ENCODE peak calls at places on chromosomes 3 and 15, in eight cellular contexts. One of them, this sample, is unnamed.

GRCh38 chr3:140576444-140576843 is 101.4 kb upstream of the TRIM42 start:
- DNase-seq in IMR-90: no peak
- DNase-seq in thoracic aorta: no peak
- DNase-seq in stomach: no peak
- DNase-seq in CD8-positive, alpha-beta T cell: no peak
- DNase-seq in effector memory CD4-positive, alpha-beta T cell: no peak
- DNase-seq in colonic mucosa: no peak
- DNase-seq in cardiac muscle cell: no peak
- DNase-seq in this sample: no peak

GRCh38 chr3:42110631-42111030 is 19.5 kb downstream of the TRAK1 start:
- DNase-seq in IMR-90: no peak
- DNase-seq in thoracic aorta: no peak
- DNase-seq in stomach: no peak
- DNase-seq in CD8-positive, alpha-beta T cell: no peak
- DNase-seq in effector memory CD4-positive, alpha-beta T cell: no peak
- DNase-seq in colonic mucosa: no peak
- DNase-seq in cardiac muscle cell: no peak
- DNase-seq in this sample: no peak

GRCh38 chr3:184812845-184813157 is 835 bp downstream of the VPS8 start:
- DNase-seq in IMR-90: no peak
- DNase-seq in thoracic aorta: no peak
- DNase-seq in stomach: no peak
- DNase-seq in CD8-positive, alpha-beta T cell: no peak
- DNase-seq in effector memory CD4-positive, alpha-beta T cell: no peak
- DNase-seq in colonic mucosa: no peak
- DNase-seq in cardiac muscle cell: no peak
- DNase-seq in this sample: no peak

GRCh38 chr3:66797916-66798560 is 200.1 kb upstream of the KBTBD8 start:
- DNase-seq in IMR-90: peak
- DNase-seq in thoracic aorta: no peak
- DNase-seq in stomach: peak
- DNase-seq in CD8-positive, alpha-beta T cell: no peak
- DNase-seq in effector memory CD4-positive, alpha-beta T cell: no peak
- DNase-seq in colonic mucosa: peak
- DNase-seq in cardiac muscle cell: peak
- DNase-seq in this sample: peak

GRCh38 chr3:99925584-99925983 is 107.9 kb downstream of the CMSS1 start:
- DNase-seq in IMR-90: peak
- DNase-seq in thoracic aorta: peak
- DNase-seq in stomach: peak
- DNase-seq in CD8-positive, alpha-beta T cell: no peak
- DNase-seq in effector memory CD4-positive, alpha-beta T cell: no peak
- DNase-seq in colonic mucosa: peak
- DNase-seq in cardiac muscle cell: peak
- DNase-seq in this sample: peak

GRCh38 chr3:56547486-56547885 is 9.5 kb upstream of the CCDC66 start:
- DNase-seq in IMR-90: no peak
- DNase-seq in thoracic aorta: no peak
- DNase-seq in stomach: no peak
- DNase-seq in CD8-positive, alpha-beta T cell: no peak
- DNase-seq in effector memory CD4-positive, alpha-beta T cell: no peak
- DNase-seq in colonic mucosa: no peak
- DNase-seq in cardiac muscle cell: peak
- DNase-seq in this sample: no peak

GRCh38 chr15:84099181-84099580 is 136.4 kb upstream of the GOLGA6L4 start:
- DNase-seq in IMR-90: no peak
- DNase-seq in thoracic aorta: no peak
- DNase-seq in stomach: peak
- DNase-seq in CD8-positive, alpha-beta T cell: no peak
- DNase-seq in effector memory CD4-positive, alpha-beta T cell: no peak
- DNase-seq in colonic mucosa: no peak
- DNase-seq in cardiac muscle cell: peak
- DNase-seq in this sample: no peak

GRCh38 chr3:49638445-49638844 is 35.7 kb upstream of the APEH start:
- DNase-seq in IMR-90: peak
- DNase-seq in thoracic aorta: no peak
- DNase-seq in stomach: no peak
- DNase-seq in CD8-positive, alpha-beta T cell: no peak
- DNase-seq in effector memory CD4-positive, alpha-beta T cell: no peak
- DNase-seq in colonic mucosa: no peak
- DNase-seq in cardiac muscle cell: peak
- DNase-seq in this sample: no peak

GRCh38 chr3:133891662-133892389 is 3.9 kb downstream of the RAB6B start:
- DNase-seq in IMR-90: no peak
- DNase-seq in thoracic aorta: no peak
- DNase-seq in stomach: no peak
- DNase-seq in CD8-positive, alpha-beta T cell: no peak
- DNase-seq in effector memory CD4-positive, alpha-beta T cell: no peak
- DNase-seq in colonic mucosa: peak
- DNase-seq in cardiac muscle cell: no peak
- DNase-seq in this sample: no peak

GRCh38 chr3:56758539-56758981 is 43.2 kb downstream of the ARHGEF3 start:
- DNase-seq in IMR-90: peak
- DNase-seq in thoracic aorta: no peak
- DNase-seq in stomach: peak
- DNase-seq in CD8-positive, alpha-beta T cell: peak
- DNase-seq in effector memory CD4-positive, alpha-beta T cell: no peak
- DNase-seq in colonic mucosa: no peak
- DNase-seq in cardiac muscle cell: peak
- DNase-seq in this sample: peak

GRCh38 chr15:73914145-73914544 is 12.1 kb upstream of the LOXL1 start:
- DNase-seq in IMR-90: no peak
- DNase-seq in thoracic aorta: no peak
- DNase-seq in stomach: no peak
- DNase-seq in CD8-positive, alpha-beta T cell: no peak
- DNase-seq in effector memory CD4-positive, alpha-beta T cell: no peak
- DNase-seq in colonic mucosa: no peak
- DNase-seq in cardiac muscle cell: no peak
- DNase-seq in this sample: no peak

GRCh38 chr3:25751691-25752090 is 31.6 kb downstream of the NGLY1 start:
- DNase-seq in IMR-90: no peak
- DNase-seq in thoracic aorta: no peak
- DNase-seq in stomach: no peak
- DNase-seq in CD8-positive, alpha-beta T cell: no peak
- DNase-seq in effector memory CD4-positive, alpha-beta T cell: no peak
- DNase-seq in colonic mucosa: no peak
- DNase-seq in cardiac muscle cell: no peak
- DNase-seq in this sample: no peak

GRCh38 chr15:52121896-52122295 is 9.3 kb upstream of the BCL2L10 start:
- DNase-seq in IMR-90: peak
- DNase-seq in thoracic aorta: no peak
- DNase-seq in stomach: no peak
- DNase-seq in CD8-positive, alpha-beta T cell: no peak
- DNase-seq in effector memory CD4-positive, alpha-beta T cell: no peak
- DNase-seq in colonic mucosa: no peak
- DNase-seq in cardiac muscle cell: peak
- DNase-seq in this sample: no peak

GRCh38 chr15:25345943-25346342 is 92.9 kb downstream of the UBE3A start:
- DNase-seq in IMR-90: peak
- DNase-seq in thoracic aorta: peak
- DNase-seq in stomach: no peak
- DNase-seq in CD8-positive, alpha-beta T cell: no peak
- DNase-seq in effector memory CD4-positive, alpha-beta T cell: no peak
- DNase-seq in colonic mucosa: no peak
- DNase-seq in cardiac muscle cell: peak
- DNase-seq in this sample: no peak

GRCh38 chr3:143070977-143071551 is 48.5 kb upstream of the CHST2 start:
- DNase-seq in IMR-90: peak
- DNase-seq in thoracic aorta: no peak
- DNase-seq in stomach: no peak
- DNase-seq in CD8-positive, alpha-beta T cell: no peak
- DNase-seq in effector memory CD4-positive, alpha-beta T cell: no peak
- DNase-seq in colonic mucosa: peak
- DNase-seq in cardiac muscle cell: peak
- DNase-seq in this sample: peak
- H3K4me3 ChIP-seq in IMR-90: no peak
- H3K4me3 ChIP-seq in thoracic aorta: no peak
- H3K4me3 ChIP-seq in stomach: no peak
- H3K4me3 ChIP-seq in CD8-positive, alpha-beta T cell: no peak
- H3K4me3 ChIP-seq in effector memory CD4-positive, alpha-beta T cell: no peak
- H3K4me3 ChIP-seq in colonic mucosa: no peak
- H3K4me3 ChIP-seq in cardiac muscle cell: no peak
- H3K4me3 ChIP-seq in this sample: no peak

GRCh38 chr15:45635763-45636292 is 999 bp downstream of the SQOR start:
- DNase-seq in IMR-90: no peak
- DNase-seq in thoracic aorta: no peak
- DNase-seq in stomach: no peak
- DNase-seq in CD8-positive, alpha-beta T cell: no peak
- DNase-seq in effector memory CD4-positive, alpha-beta T cell: no peak
- DNase-seq in colonic mucosa: no peak
- DNase-seq in cardiac muscle cell: no peak
- DNase-seq in this sample: no peak
- H3K27ac ChIP-seq in IMR-90: no peak
- H3K27ac ChIP-seq in thoracic aorta: peak
- H3K27ac ChIP-seq in stomach: peak
- H3K27ac ChIP-seq in CD8-positive, alpha-beta T cell: peak
- H3K27ac ChIP-seq in effector memory CD4-positive, alpha-beta T cell: peak
- H3K27ac ChIP-seq in colonic mucosa: peak
- H3K27ac ChIP-seq in cardiac muscle cell: no peak
- H3K27ac ChIP-seq in this sample: peak

GRCh38 chr3:122559906-122560305 is 4.2 kb downstream of the PARP9 start:
- DNase-seq in IMR-90: no peak
- DNase-seq in thoracic aorta: no peak
- DNase-seq in stomach: no peak
- DNase-seq in CD8-positive, alpha-beta T cell: no peak
- DNase-seq in effector memory CD4-positive, alpha-beta T cell: no peak
- DNase-seq in colonic mucosa: no peak
- DNase-seq in cardiac muscle cell: no peak
- DNase-seq in this sample: no peak

GRCh38 chr3:122560680-122561079 is 3.4 kb downstream of the PARP9 start:
- DNase-seq in IMR-90: peak
- DNase-seq in thoracic aorta: no peak
- DNase-seq in stomach: peak
- DNase-seq in CD8-positive, alpha-beta T cell: peak
- DNase-seq in effector memory CD4-positive, alpha-beta T cell: peak
- DNase-seq in colonic mucosa: peak
- DNase-seq in cardiac muscle cell: peak
- DNase-seq in this sample: no peak

GRCh38 chr3:122564155-122564912 is at the start of the genes DTX3L and PARP9:
- DNase-seq in IMR-90: peak
- DNase-seq in thoracic aorta: peak
- DNase-seq in stomach: peak
- DNase-seq in CD8-positive, alpha-beta T cell: peak
- DNase-seq in effector memory CD4-positive, alpha-beta T cell: peak
- DNase-seq in colonic mucosa: peak
- DNase-seq in cardiac muscle cell: peak
- DNase-seq in this sample: no peak

GRCh38 chr3:122562923-122563716 is 980 bp downstream of the PARP9 start:
- DNase-seq in IMR-90: no peak
- DNase-seq in thoracic aorta: no peak
- DNase-seq in stomach: no peak
- DNase-seq in CD8-positive, alpha-beta T cell: no peak
- DNase-seq in effector memory CD4-positive, alpha-beta T cell: no peak
- DNase-seq in colonic mucosa: no peak
- DNase-seq in cardiac muscle cell: peak
- DNase-seq in this sample: no peak

DNA sequence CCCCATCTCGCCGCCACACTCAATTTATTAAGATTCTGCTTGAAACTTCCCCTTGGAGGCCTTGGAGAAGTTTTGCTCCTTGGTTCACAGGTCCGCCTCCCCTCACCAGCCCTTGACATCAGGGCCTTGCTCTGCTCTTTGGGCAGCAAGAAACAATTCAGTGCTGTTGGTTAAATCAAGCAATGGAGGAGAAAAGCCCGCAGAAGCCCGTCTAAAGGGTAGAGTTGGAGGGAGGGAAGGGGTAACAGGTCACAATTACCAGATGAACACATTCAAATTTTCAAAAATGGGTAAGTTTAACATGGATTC is 429 bp downstream of the PARP9 start:
- DNase-seq in IMR-90: no peak
- DNase-seq in thoracic aorta: no peak
- DNase-seq in stomach: no peak
- DNase-seq in CD8-positive, alpha-beta T cell: peak
- DNase-seq in effector memory CD4-positive, alpha-beta T cell: no peak
- DNase-seq in colonic mucosa: peak
- DNase-seq in cardiac muscle cell: peak
- DNase-seq in this sample: no peak
- H3K4me3 ChIP-seq in IMR-90: peak
- H3K4me3 ChIP-seq in thoracic aorta: peak
- H3K4me3 ChIP-seq in stomach: peak
- H3K4me3 ChIP-seq in CD8-positive, alpha-beta T cell: peak
- H3K4me3 ChIP-seq in effector memory CD4-positive, alpha-beta T cell: peak
- H3K4me3 ChIP-seq in colonic mucosa: peak
- H3K4me3 ChIP-seq in cardiac muscle cell: no peak
- H3K4me3 ChIP-seq in this sample: peak

GRCh38 chr3:30098656-30099454 is 507.5 kb upstream of the TGFBR2 start:
- DNase-seq in IMR-90: peak
- DNase-seq in thoracic aorta: no peak
- DNase-seq in stomach: no peak
- DNase-seq in CD8-positive, alpha-beta T cell: no peak
- DNase-seq in effector memory CD4-positive, alpha-beta T cell: no peak
- DNase-seq in colonic mucosa: no peak
- DNase-seq in cardiac muscle cell: peak
- DNase-seq in this sample: no peak

GRCh38 chr3:30091611-30092135 is 514.7 kb upstream of the TGFBR2 start:
- DNase-seq in IMR-90: no peak
- DNase-seq in thoracic aorta: no peak
- DNase-seq in stomach: no peak
- DNase-seq in CD8-positive, alpha-beta T cell: no peak
- DNase-seq in effector memory CD4-positive, alpha-beta T cell: no peak
- DNase-seq in colonic mucosa: no peak
- DNase-seq in cardiac muscle cell: no peak
- DNase-seq in this sample: no peak

GRCh38 chr3:30102372-30102771 is 504.0 kb upstream of the TGFBR2 start:
- DNase-seq in IMR-90: no peak
- DNase-seq in thoracic aorta: no peak
- DNase-seq in stomach: no peak
- DNase-seq in CD8-positive, alpha-beta T cell: no peak
- DNase-seq in effector memory CD4-positive, alpha-beta T cell: no peak
- DNase-seq in colonic mucosa: no peak
- DNase-seq in cardiac muscle cell: no peak
- DNase-seq in this sample: no peak

GRCh38 chr3:30098206-30098605 is 508.2 kb upstream of the TGFBR2 start:
- DNase-seq in IMR-90: peak
- DNase-seq in thoracic aorta: no peak
- DNase-seq in stomach: no peak
- DNase-seq in CD8-positive, alpha-beta T cell: no peak
- DNase-seq in effector memory CD4-positive, alpha-beta T cell: no peak
- DNase-seq in colonic mucosa: no peak
- DNase-seq in cardiac muscle cell: no peak
- DNase-seq in this sample: no peak

DNA sequence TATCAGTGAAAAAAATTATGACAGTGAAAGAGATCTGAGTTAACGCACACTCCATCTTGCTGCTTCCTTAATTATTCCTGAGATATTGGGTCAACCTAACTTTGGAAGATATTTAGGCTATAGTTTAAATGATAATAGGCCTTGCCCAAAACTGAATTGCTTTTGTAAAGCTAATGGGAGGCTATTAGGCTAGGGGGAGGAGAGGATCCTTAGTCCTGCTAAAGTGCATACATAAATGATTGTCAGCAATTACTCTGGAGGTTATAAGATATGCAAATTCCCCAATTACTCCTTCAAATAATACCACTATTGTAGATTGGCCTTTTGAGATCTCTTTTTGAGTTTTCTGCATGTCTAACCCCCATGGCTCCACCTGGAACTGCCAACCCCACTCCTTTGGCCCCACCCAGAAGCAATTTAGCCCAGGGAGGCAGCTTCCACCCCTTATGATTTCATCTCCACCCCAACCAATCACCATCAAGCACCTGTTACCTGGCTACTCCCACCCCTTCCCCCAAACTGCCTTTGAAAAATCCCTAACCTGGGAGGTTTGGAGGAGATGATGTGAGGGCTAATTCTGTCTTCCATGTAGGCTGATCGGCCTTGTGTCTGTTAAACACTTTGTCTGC is 509.3 kb upstream of the TGFBR2 start:
- DNase-seq in IMR-90: no peak
- DNase-seq in thoracic aorta: no peak
- DNase-seq in stomach: no peak
- DNase-seq in CD8-positive, alpha-beta T cell: no peak
- DNase-seq in effector memory CD4-positive, alpha-beta T cell: no peak
- DNase-seq in colonic mucosa: no peak
- DNase-seq in cardiac muscle cell: no peak
- DNase-seq in this sample: no peak
- H3K27ac ChIP-seq in IMR-90: no peak
- H3K27ac ChIP-seq in thoracic aorta: no peak
- H3K27ac ChIP-seq in stomach: no peak
- H3K27ac ChIP-seq in CD8-positive, alpha-beta T cell: no peak
- H3K27ac ChIP-seq in effector memory CD4-positive, alpha-beta T cell: no peak
- H3K27ac ChIP-seq in colonic mucosa: no peak
- H3K27ac ChIP-seq in cardiac muscle cell: no peak
- H3K27ac ChIP-seq in this sample: no peak

This sample was measured in AG04450.